ENCODE peak calls at places on chromosomes 5 and 9, in nine cellular contexts. K is NAMALWA; V is Caki2; S is HepG2; M is activated CD8-positive, alpha-beta memory T cell treated with anti-CD3 and anti-CD28 coated beads for 4 hours; R is activated CD4-positive, alpha-beta T cell treated with anti-CD3 and anti-CD28 coated beads, Interleukin-2, amount 50 U/mL, for 4 hours; W is ovary; Y is ELF-1; L is T-helper 1 cell. N is an unnamed sample.

GRCh38 chr5:122129332-122129731 is at the start of gene ZNF474:
- DNase-seq in M (no peak), V (peak; percentile 77), R (no peak), L (no peak), S (no peak), K (no peak), Y (peak; percentile 90), W (no peak), N (no peak)

GRCh38 chr9:129352157-129352870 is 174.3 kb upstream of the IER5L start:
- DNase-seq in Y (peak; percentile 89), S (no peak), M (no peak), V (no peak), K (no peak), W (peak; percentile 88), R (no peak), L (no peak), N (no peak)

GRCh38 chr5:10691826-10692785 is 68.9 kb downstream of the DAP start:
- DNase-seq in M (no peak), S (no peak), V (no peak), W (no peak), Y (peak; percentile 43), L (no peak), R (no peak), K (no peak), N (no peak)

GRCh38 chr5:133354323-133355161 is 257.8 kb downstream of the FSTL4 start:
- DNase-seq in V (no peak), L (no peak), K (no peak), R (no peak), M (no peak), S (no peak), Y (peak; percentile 42), W (no peak), N (no peak)

GRCh38 chr5:51373880-51374523 is 9.2 kb upstream of the ISL1 start:
- DNase-seq in V (no peak), W (no peak), S (no peak), M (no peak), R (no peak), L (no peak), K (no peak), Y (no peak), N (no peak)

GRCh38 chr5:28374492-28374934 is 1336.1 kb upstream of the CDH9 start:
- DNase-seq in K (no peak), V (peak; percentile 59), S (no peak), L (no peak), Y (peak; percentile 20), M (no peak), W (no peak), R (no peak), N (no peak)

GRCh38 chr5:180636403-180637075 is 12.9 kb downstream of the FLT4 start:
- DNase-seq in M (no peak), V (no peak), S (no peak), K (no peak), Y (no peak), R (no peak), W (peak; percentile 16), L (no peak), N (no peak)

GRCh38 chr5:170333161-170333909 is 35.8 kb upstream of the LCP2 start:
- DNase-seq in W (no peak), Y (peak; percentile 80), R (peak; percentile 74), S (no peak), V (no peak), M (peak; percentile 50), K (no peak), L (peak; percentile 38), N (peak; percentile 63)